ENCODE peak calls at places on chromosomes 1 and 21, in eight cellular contexts. K, W, F, O, V, C, U and Y are unnamed samples. For H3K27me3, the result is how much of the 10 kb centered on the place peaks cover.

GRCh38 chr21:45536301-45537081 is 5.7 kb downstream of the SLC19A1 start:
- DNase-seq in K (no peak), W (no peak), F (no peak), O (no peak), V (no peak), C (no peak), U (no peak), Y (no peak)

GRCh38 chr1:36354486-36354885 is 31.0 kb upstream of the EVA1B start:
- DNase-seq in K (no peak), W (no peak), F (no peak), O (no peak), V (no peak), C (no peak), U (no peak), Y (no peak)

GRCh38 chr1:24558902-24559791 is 3.3 kb downstream of the NCMAP start:
- DNase-seq in K (peak), W (peak), F (peak), O (no peak), V (peak), C (no peak), U (peak), Y (no peak)

GRCh38 chr1:17239420-17239819 is 9.5 kb upstream of the PADI3 start:
- DNase-seq in K (peak), W (peak), F (peak), O (peak), V (peak), C (peak), U (peak), Y (peak)

GRCh38 chr1:61504305-61504704 is 220.6 kb downstream of the TM2D1 start:
- DNase-seq in K (no peak), W (no peak), F (no peak), O (no peak), V (no peak), C (no peak), U (no peak), Y (no peak)

GRCh38 chr1:82783025-82783424 is 982.3 kb downstream of the ADGRL2 start:
- DNase-seq in K (no peak), W (no peak), F (no peak), O (no peak), V (no peak), C (no peak), U (no peak), Y (no peak)

GRCh38 chr1:242002072-242002471 is 3.2 kb upstream of the MAP1LC3C start:
- DNase-seq in K (no peak), W (no peak), F (no peak), O (no peak), V (no peak), C (no peak), U (no peak), Y (no peak)

GRCh38 chr21:43267391-43268085 is 98.7 kb downstream of the CRYAA start:
- DNase-seq in K (no peak), W (no peak), F (no peak), O (no peak), V (no peak), C (no peak), U (no peak), Y (no peak)

GRCh38 chr1:64953241-64953640 is 13.1 kb downstream of the JAK1 start:
- DNase-seq in K (no peak), W (no peak), F (no peak), O (no peak), V (no peak), C (no peak), U (peak), Y (no peak)

GRCh38 chr1:66271216-66271903 is 262.6 kb upstream of the SGIP1 start:
- DNase-seq in K (peak), W (peak), F (peak), O (no peak), V (peak), C (no peak), U (no peak), Y (no peak)

GRCh38 chr1:210792703-210793102 is 341.2 kb downstream of the KCNH1 start:
- DNase-seq in K (no peak), W (no peak), F (no peak), O (no peak), V (no peak), C (no peak), U (no peak), Y (no peak)

GRCh38 chr1:202212787-202213186 is 19.2 kb downstream of the LGR6 start:
- DNase-seq in K (no peak), W (no peak), F (no peak), O (no peak), V (no peak), C (no peak), U (no peak), Y (no peak)

GRCh38 chr1:202215472-202216130 is 22.0 kb downstream of the LGR6 start:
- DNase-seq in K (no peak), W (no peak), F (no peak), O (no peak), V (no peak), C (no peak), U (no peak), Y (no peak)

GRCh38 chr1:202210969-202211368 is 17.4 kb downstream of the LGR6 start:
- DNase-seq in K (no peak), W (no peak), F (no peak), O (no peak), V (no peak), C (no peak), U (no peak), Y (no peak)

GRCh38 chr1:202214089-202214843 is 20.7 kb downstream of the LGR6 start:
- DNase-seq in K (no peak), W (peak), F (no peak), O (no peak), V (peak), C (no peak), U (no peak), Y (no peak)

GRCh38 chr1:202213361-202214088 is 19.9 kb downstream of the LGR6 start:
- DNase-seq in K (no peak), W (peak), F (no peak), O (peak), V (peak), C (no peak), U (no peak), Y (no peak)
- TF ChIP-seq CTCF in K (peak), W (peak), F (no peak), O (peak), V (peak), C (peak), U (peak), Y (no peak)

GRCh38 chr1:3074297-3074741 is 5.3 kb downstream of the PRDM16 start:
- DNase-seq in K (no peak), W (no peak), F (no peak), O (no peak), V (no peak), C (no peak), U (no peak), Y (no peak)

GRCh38 chr1:3076388-3076740 is 7.4 kb downstream of the PRDM16 start:
- DNase-seq in K (no peak), W (no peak), F (no peak), O (no peak), V (no peak), C (no peak), U (no peak), Y (no peak)

GRCh38 chr1:3075666-3076387 is 6.8 kb downstream of the PRDM16 start:
- DNase-seq in K (no peak), W (no peak), F (no peak), O (no peak), V (no peak), C (no peak), U (no peak), Y (no peak)

GRCh38 chr1:3073520-3074296 is 4.7 kb downstream of the PRDM16 start:
- DNase-seq in K (no peak), W (peak), F (no peak), O (no peak), V (no peak), C (no peak), U (no peak), Y (no peak)

DNA sequence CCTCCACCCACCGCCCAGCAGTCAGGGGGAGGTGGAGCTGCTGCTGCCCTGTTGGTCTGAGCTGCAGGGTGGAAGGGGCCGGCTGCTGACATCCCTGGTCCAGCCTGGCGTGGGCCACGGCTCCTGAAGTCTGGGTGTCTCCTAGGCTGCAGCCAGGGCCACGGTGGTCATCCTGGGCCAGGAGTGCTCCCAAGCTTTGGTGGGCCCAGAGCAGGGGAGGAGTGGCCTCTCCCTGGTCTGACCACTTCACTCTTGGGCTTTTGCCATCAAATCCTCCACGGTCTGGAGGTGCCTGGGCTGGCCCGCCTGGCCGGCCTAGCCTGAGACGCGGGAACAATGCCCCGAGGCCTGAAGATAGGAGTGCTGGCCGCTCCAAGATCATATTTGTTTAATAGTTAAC is 5.8 kb downstream of the PRDM16 start:
- DNase-seq in K (no peak), W (no peak), F (no peak), O (no peak), V (no peak), C (no peak), U (no peak), Y (no peak)
- H3K27me3 ChIP-seq in K (under half), W (half or more), F (under half), O (half or more), V (half or more), C (under half), U (under half), Y (under half)

DNA sequence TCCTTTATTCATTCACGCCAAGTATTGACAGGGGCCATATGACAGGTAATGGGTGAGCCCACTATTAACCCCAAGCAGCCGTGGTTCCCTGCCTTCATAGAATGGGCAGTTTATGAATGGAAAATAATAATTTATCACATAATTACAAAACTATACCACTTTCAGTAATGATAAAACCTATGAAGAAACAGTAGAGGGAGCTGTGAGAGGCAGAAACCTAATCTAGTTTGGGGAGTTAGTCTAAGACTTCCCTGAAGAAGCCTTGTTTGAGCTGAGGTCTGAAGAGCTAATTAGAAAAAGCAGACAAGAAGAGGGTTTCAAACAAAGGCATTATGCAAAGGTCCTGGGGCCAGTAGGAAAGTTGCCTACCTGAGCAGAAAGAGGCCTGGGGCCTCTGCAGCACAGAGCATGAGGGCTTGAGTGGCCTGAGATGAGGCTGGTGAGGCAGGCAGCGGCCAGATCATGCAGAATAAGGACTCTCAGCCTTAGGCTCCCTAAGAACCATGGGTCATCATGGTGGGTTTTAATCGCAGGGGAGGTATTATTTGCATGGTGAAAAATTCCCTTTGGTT is 142.8 kb downstream of the ATG4C start:
- DNase-seq in K (no peak), W (no peak), F (no peak), O (no peak), V (no peak), C (no peak), U (no peak), Y (no peak)
- TF ChIP-seq REST in K (no peak), W (no peak), F (no peak), O (no peak), V (no peak), C (no peak), U (no peak), Y (no peak)

DNA sequence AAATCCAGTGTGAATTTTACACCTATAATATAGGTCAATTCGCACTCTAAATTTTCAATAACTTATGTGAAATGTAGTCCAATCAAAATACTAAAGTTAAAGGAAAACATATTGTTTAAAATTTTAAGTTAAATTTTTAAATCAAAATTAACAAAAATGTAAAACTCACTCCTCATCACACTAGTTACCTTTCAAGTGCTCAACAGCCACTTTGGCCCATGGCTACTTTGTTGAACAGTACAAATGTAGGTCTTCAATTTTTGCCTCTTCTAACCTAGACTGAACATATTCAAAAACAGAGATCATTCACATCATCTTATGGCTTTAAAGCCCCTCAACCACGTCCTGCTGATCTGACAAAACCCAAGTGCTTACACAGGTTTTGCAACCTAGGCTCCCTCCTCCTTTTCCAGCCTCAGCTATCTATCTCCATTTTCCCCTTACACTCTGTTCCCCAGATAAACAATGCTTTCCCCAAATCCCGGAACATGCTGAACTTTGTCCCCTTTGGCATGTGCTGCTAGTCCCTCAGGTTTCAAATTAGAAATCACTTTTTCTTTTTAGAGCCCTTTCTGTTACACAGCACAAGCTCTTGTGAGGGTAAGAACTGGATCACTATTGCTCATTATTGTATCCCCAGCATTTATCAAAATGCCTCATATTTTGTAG is 110.6 kb downstream of the AKT3 start:
- DNase-seq in K (no peak), W (no peak), F (no peak), O (no peak), V (no peak), C (no peak), U (peak), Y (no peak)
- TF ChIP-seq CTCF in K (no peak), W (no peak), F (no peak), O (no peak), V (no peak), C (no peak), U (no peak), Y (no peak)

DNA sequence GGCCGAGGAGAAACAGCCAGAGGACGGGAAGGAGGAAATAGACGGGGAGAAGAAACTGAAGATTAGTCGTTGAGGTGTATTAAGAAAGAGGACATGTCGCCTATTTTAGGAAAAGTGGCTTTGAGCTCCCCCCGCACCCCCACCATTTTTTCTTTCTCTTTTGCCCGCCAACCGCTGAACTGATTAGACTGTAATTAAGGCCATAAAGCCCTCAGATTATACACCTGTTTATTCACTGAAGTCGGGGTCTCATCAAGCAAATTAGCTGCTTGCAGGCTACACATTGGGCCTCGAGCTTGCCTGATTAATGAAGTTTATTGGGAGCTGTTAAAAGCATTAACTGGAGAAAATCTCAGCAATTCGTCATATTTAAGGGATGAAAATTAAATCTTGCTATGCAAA is 119.4 kb upstream of the RRP15 start:
- DNase-seq in K (no peak), W (no peak), F (no peak), O (no peak), V (no peak), C (no peak), U (no peak), Y (no peak)
- H3K27me3 ChIP-seq in K (under half), W (under half), F (under half), O (under half), V (under half), C (under half), U (under half), Y (under half)

GRCh38 chr1:42931911-42932422 is 26.7 kb downstream of the SLC2A1 start:
- DNase-seq in K (no peak), W (peak), F (no peak), O (peak), V (no peak), C (peak), U (no peak), Y (peak)
- TF ChIP-seq REST in K (no peak), W (no peak), F (no peak), O (no peak), V (no peak), C (no peak), U (no peak), Y (no peak)

GRCh38 chr1:19869929-19870328 is 12.3 kb upstream of the OTUD3 start:
- DNase-seq in K (no peak), W (no peak), F (no peak), O (peak), V (no peak), C (no peak), U (no peak), Y (no peak)
- TF ChIP-seq CTCF in K (no peak), W (no peak), F (no peak), O (no peak), V (no peak), C (no peak), U (no peak), Y (no peak)